ENCODE peak calls at places on chromosome 12, in nine cellular contexts. One of them, this sample, is unnamed.

GRCh38 chr12:60148109-60148508 is 552.3 kb downstream of the SLC16A7 start:
- DNase-seq in adipocyte: peak
- DNase-seq in brain microvascular endothelial cell: peak
- DNase-seq in non-pigmented ciliary epithelial cell: peak
- DNase-seq in hypothalamus: no peak
- DNase-seq in effector CD4-positive, alpha-beta T cell: no peak
- DNase-seq in activated CD4-positive, CD25-positive, alpha-beta regulatory T cell: no peak
- DNase-seq in stimulated activated CD4-positive, alpha-beta T cell treated with anti-CD3 and anti-CD28 coated beads, TNF-alpha, amount 100 ng/mL, for 4 hours: no peak
- DNase-seq in T-helper 9 cell: no peak
- DNase-seq in this sample: no peak

GRCh38 chr12:93740721-93741120 is 63.5 kb downstream of the CRADD start:
- DNase-seq in non-pigmented ciliary epithelial cell: no peak
- DNase-seq in effector CD4-positive, alpha-beta T cell: no peak
- DNase-seq in stimulated activated CD4-positive, alpha-beta T cell treated with anti-CD3 and anti-CD28 coated beads, TNF-alpha, amount 100 ng/mL, for 4 hours: no peak
- DNase-seq in hypothalamus: no peak
- DNase-seq in activated CD4-positive, CD25-positive, alpha-beta regulatory T cell: no peak
- DNase-seq in brain microvascular endothelial cell: no peak
- DNase-seq in T-helper 9 cell: no peak
- DNase-seq in adipocyte: no peak
- DNase-seq in this sample: no peak

GRCh38 chr12:42552822-42553221 is 36.7 kb downstream of the PRICKLE1 start:
- DNase-seq in hypothalamus: no peak
- DNase-seq in non-pigmented ciliary epithelial cell: no peak
- DNase-seq in adipocyte: no peak
- DNase-seq in stimulated activated CD4-positive, alpha-beta T cell treated with anti-CD3 and anti-CD28 coated beads, TNF-alpha, amount 100 ng/mL, for 4 hours: no peak
- DNase-seq in brain microvascular endothelial cell: no peak
- DNase-seq in activated CD4-positive, CD25-positive, alpha-beta regulatory T cell: no peak
- DNase-seq in T-helper 9 cell: no peak
- DNase-seq in effector CD4-positive, alpha-beta T cell: no peak
- DNase-seq in this sample: no peak

GRCh38 chr12:56839489-56840442 is 76.6 kb downstream of the HSD17B6 start:
- DNase-seq in non-pigmented ciliary epithelial cell: no peak
- DNase-seq in hypothalamus: no peak
- DNase-seq in stimulated activated CD4-positive, alpha-beta T cell treated with anti-CD3 and anti-CD28 coated beads, TNF-alpha, amount 100 ng/mL, for 4 hours: no peak
- DNase-seq in activated CD4-positive, CD25-positive, alpha-beta regulatory T cell: no peak
- DNase-seq in T-helper 9 cell: no peak
- DNase-seq in brain microvascular endothelial cell: no peak
- DNase-seq in adipocyte: peak
- DNase-seq in effector CD4-positive, alpha-beta T cell: no peak
- DNase-seq in this sample: peak

GRCh38 chr12:5945071-5946008 is at the start of gene ANO2:
- DNase-seq in activated CD4-positive, CD25-positive, alpha-beta regulatory T cell: no peak
- DNase-seq in T-helper 9 cell: no peak
- DNase-seq in adipocyte: peak
- DNase-seq in brain microvascular endothelial cell: no peak
- DNase-seq in stimulated activated CD4-positive, alpha-beta T cell treated with anti-CD3 and anti-CD28 coated beads, TNF-alpha, amount 100 ng/mL, for 4 hours: no peak
- DNase-seq in effector CD4-positive, alpha-beta T cell: no peak
- DNase-seq in non-pigmented ciliary epithelial cell: no peak
- DNase-seq in hypothalamus: no peak
- DNase-seq in this sample: no peak

GRCh38 chr12:84913151-84913550 is 552 bp upstream of the SLC6A15 start:
- DNase-seq in activated CD4-positive, CD25-positive, alpha-beta regulatory T cell: no peak
- DNase-seq in hypothalamus: no peak
- DNase-seq in T-helper 9 cell: no peak
- DNase-seq in adipocyte: peak
- DNase-seq in non-pigmented ciliary epithelial cell: no peak
- DNase-seq in stimulated activated CD4-positive, alpha-beta T cell treated with anti-CD3 and anti-CD28 coated beads, TNF-alpha, amount 100 ng/mL, for 4 hours: no peak
- DNase-seq in effector CD4-positive, alpha-beta T cell: no peak
- DNase-seq in brain microvascular endothelial cell: no peak
- DNase-seq in this sample: no peak

GRCh38 chr12:26097046-26097878 is 27.6 kb downstream of the BHLHE41 start:
- DNase-seq in effector CD4-positive, alpha-beta T cell: peak
- DNase-seq in T-helper 9 cell: peak
- DNase-seq in activated CD4-positive, CD25-positive, alpha-beta regulatory T cell: peak
- DNase-seq in stimulated activated CD4-positive, alpha-beta T cell treated with anti-CD3 and anti-CD28 coated beads, TNF-alpha, amount 100 ng/mL, for 4 hours: peak
- DNase-seq in hypothalamus: no peak
- DNase-seq in brain microvascular endothelial cell: peak
- DNase-seq in adipocyte: peak
- DNase-seq in non-pigmented ciliary epithelial cell: no peak
- DNase-seq in this sample: peak

GRCh38 chr12:82660541-82661325 is 26.0 kb upstream of the TMTC2 start:
- DNase-seq in hypothalamus: no peak
- DNase-seq in non-pigmented ciliary epithelial cell: no peak
- DNase-seq in adipocyte: no peak
- DNase-seq in brain microvascular endothelial cell: no peak
- DNase-seq in effector CD4-positive, alpha-beta T cell: no peak
- DNase-seq in activated CD4-positive, CD25-positive, alpha-beta regulatory T cell: no peak
- DNase-seq in T-helper 9 cell: no peak
- DNase-seq in stimulated activated CD4-positive, alpha-beta T cell treated with anti-CD3 and anti-CD28 coated beads, TNF-alpha, amount 100 ng/mL, for 4 hours: no peak
- DNase-seq in this sample: no peak

GRCh38 chr12:50590869-50591268 is 86.1 kb downstream of the DIP2B start:
- DNase-seq in effector CD4-positive, alpha-beta T cell: no peak
- DNase-seq in non-pigmented ciliary epithelial cell: no peak
- DNase-seq in adipocyte: no peak
- DNase-seq in activated CD4-positive, CD25-positive, alpha-beta regulatory T cell: no peak
- DNase-seq in stimulated activated CD4-positive, alpha-beta T cell treated with anti-CD3 and anti-CD28 coated beads, TNF-alpha, amount 100 ng/mL, for 4 hours: no peak
- DNase-seq in T-helper 9 cell: no peak
- DNase-seq in brain microvascular endothelial cell: no peak
- DNase-seq in hypothalamus: no peak
- DNase-seq in this sample: no peak

GRCh38 chr12:108833757-108834472 is 23.5 kb downstream of the SSH1 start:
- DNase-seq in stimulated activated CD4-positive, alpha-beta T cell treated with anti-CD3 and anti-CD28 coated beads, TNF-alpha, amount 100 ng/mL, for 4 hours: no peak
- DNase-seq in activated CD4-positive, CD25-positive, alpha-beta regulatory T cell: no peak
- DNase-seq in hypothalamus: no peak
- DNase-seq in non-pigmented ciliary epithelial cell: peak
- DNase-seq in adipocyte: peak
- DNase-seq in T-helper 9 cell: no peak
- DNase-seq in brain microvascular endothelial cell: peak
- DNase-seq in effector CD4-positive, alpha-beta T cell: no peak
- DNase-seq in this sample: no peak

GRCh38 chr12:53552346-53553327 is 45.4 kb upstream of the NPFF start:
- DNase-seq in stimulated activated CD4-positive, alpha-beta T cell treated with anti-CD3 and anti-CD28 coated beads, TNF-alpha, amount 100 ng/mL, for 4 hours: no peak
- DNase-seq in activated CD4-positive, CD25-positive, alpha-beta regulatory T cell: no peak
- DNase-seq in T-helper 9 cell: no peak
- DNase-seq in hypothalamus: no peak
- DNase-seq in effector CD4-positive, alpha-beta T cell: no peak
- DNase-seq in brain microvascular endothelial cell: no peak
- DNase-seq in adipocyte: no peak
- DNase-seq in non-pigmented ciliary epithelial cell: no peak
- DNase-seq in this sample: no peak

GRCh38 chr12:30729547-30729946 is 25.2 kb downstream of the CAPRIN2 start:
- DNase-seq in T-helper 9 cell: no peak
- DNase-seq in adipocyte: no peak
- DNase-seq in hypothalamus: no peak
- DNase-seq in non-pigmented ciliary epithelial cell: no peak
- DNase-seq in effector CD4-positive, alpha-beta T cell: no peak
- DNase-seq in brain microvascular endothelial cell: no peak
- DNase-seq in stimulated activated CD4-positive, alpha-beta T cell treated with anti-CD3 and anti-CD28 coated beads, TNF-alpha, amount 100 ng/mL, for 4 hours: no peak
- DNase-seq in activated CD4-positive, CD25-positive, alpha-beta regulatory T cell: no peak
- DNase-seq in this sample: no peak

GRCh38 chr12:77239617-77240016 is 174.2 kb upstream of the E2F7 start:
- DNase-seq in hypothalamus: no peak
- DNase-seq in stimulated activated CD4-positive, alpha-beta T cell treated with anti-CD3 and anti-CD28 coated beads, TNF-alpha, amount 100 ng/mL, for 4 hours: no peak
- DNase-seq in adipocyte: no peak
- DNase-seq in non-pigmented ciliary epithelial cell: no peak
- DNase-seq in brain microvascular endothelial cell: no peak
- DNase-seq in T-helper 9 cell: no peak
- DNase-seq in activated CD4-positive, CD25-positive, alpha-beta regulatory T cell: no peak
- DNase-seq in effector CD4-positive, alpha-beta T cell: no peak
- DNase-seq in this sample: no peak

GRCh38 chr12:82366182-82366581 is 7.9 kb downstream of the METTL25 start:
- DNase-seq in stimulated activated CD4-positive, alpha-beta T cell treated with anti-CD3 and anti-CD28 coated beads, TNF-alpha, amount 100 ng/mL, for 4 hours: no peak
- DNase-seq in effector CD4-positive, alpha-beta T cell: no peak
- DNase-seq in hypothalamus: no peak
- DNase-seq in brain microvascular endothelial cell: peak
- DNase-seq in activated CD4-positive, CD25-positive, alpha-beta regulatory T cell: no peak
- DNase-seq in non-pigmented ciliary epithelial cell: no peak
- DNase-seq in adipocyte: peak
- DNase-seq in T-helper 9 cell: no peak
- DNase-seq in this sample: no peak

GRCh38 chr12:84983289-84983688 is 52.8 kb downstream of the TSPAN19 start:
- DNase-seq in non-pigmented ciliary epithelial cell: no peak
- DNase-seq in stimulated activated CD4-positive, alpha-beta T cell treated with anti-CD3 and anti-CD28 coated beads, TNF-alpha, amount 100 ng/mL, for 4 hours: no peak
- DNase-seq in hypothalamus: no peak
- DNase-seq in activated CD4-positive, CD25-positive, alpha-beta regulatory T cell: no peak
- DNase-seq in effector CD4-positive, alpha-beta T cell: no peak
- DNase-seq in brain microvascular endothelial cell: no peak
- DNase-seq in adipocyte: no peak
- DNase-seq in T-helper 9 cell: no peak
- DNase-seq in this sample: no peak

GRCh38 chr12:27751386-27752047 is 28.5 kb upstream of the KLHL42 start:
- DNase-seq in non-pigmented ciliary epithelial cell: no peak
- DNase-seq in stimulated activated CD4-positive, alpha-beta T cell treated with anti-CD3 and anti-CD28 coated beads, TNF-alpha, amount 100 ng/mL, for 4 hours: no peak
- DNase-seq in brain microvascular endothelial cell: no peak
- DNase-seq in activated CD4-positive, CD25-positive, alpha-beta regulatory T cell: no peak
- DNase-seq in adipocyte: no peak
- DNase-seq in effector CD4-positive, alpha-beta T cell: no peak
- DNase-seq in hypothalamus: no peak
- DNase-seq in T-helper 9 cell: no peak
- DNase-seq in this sample: no peak

GRCh38 chr12:95815635-95816212 is 25.2 kb upstream of the NTN4 start:
- DNase-seq in hypothalamus: no peak
- DNase-seq in brain microvascular endothelial cell: no peak
- DNase-seq in effector CD4-positive, alpha-beta T cell: no peak
- DNase-seq in adipocyte: peak
- DNase-seq in T-helper 9 cell: no peak
- DNase-seq in non-pigmented ciliary epithelial cell: no peak
- DNase-seq in stimulated activated CD4-positive, alpha-beta T cell treated with anti-CD3 and anti-CD28 coated beads, TNF-alpha, amount 100 ng/mL, for 4 hours: no peak
- DNase-seq in activated CD4-positive, CD25-positive, alpha-beta regulatory T cell: no peak
- DNase-seq in this sample: no peak

GRCh38 chr12:80716711-80717469 is at the start of gene MYF5:
- DNase-seq in non-pigmented ciliary epithelial cell: no peak
- DNase-seq in activated CD4-positive, CD25-positive, alpha-beta regulatory T cell: no peak
- DNase-seq in hypothalamus: no peak
- DNase-seq in stimulated activated CD4-positive, alpha-beta T cell treated with anti-CD3 and anti-CD28 coated beads, TNF-alpha, amount 100 ng/mL, for 4 hours: no peak
- DNase-seq in T-helper 9 cell: no peak
- DNase-seq in effector CD4-positive, alpha-beta T cell: no peak
- DNase-seq in adipocyte: no peak
- DNase-seq in brain microvascular endothelial cell: no peak
- DNase-seq in this sample: no peak

GRCh38 chr12:96623818-96624217 is 134.4 kb downstream of the CFAP54 start:
- DNase-seq in adipocyte: no peak
- DNase-seq in activated CD4-positive, CD25-positive, alpha-beta regulatory T cell: no peak
- DNase-seq in effector CD4-positive, alpha-beta T cell: no peak
- DNase-seq in non-pigmented ciliary epithelial cell: no peak
- DNase-seq in stimulated activated CD4-positive, alpha-beta T cell treated with anti-CD3 and anti-CD28 coated beads, TNF-alpha, amount 100 ng/mL, for 4 hours: no peak
- DNase-seq in brain microvascular endothelial cell: no peak
- DNase-seq in hypothalamus: no peak
- DNase-seq in T-helper 9 cell: no peak
- DNase-seq in this sample: no peak

GRCh38 chr12:52195065-52195730 is 3.4 kb upstream of the KRT80 start:
- DNase-seq in non-pigmented ciliary epithelial cell: no peak
- DNase-seq in activated CD4-positive, CD25-positive, alpha-beta regulatory T cell: no peak
- DNase-seq in T-helper 9 cell: no peak
- DNase-seq in stimulated activated CD4-positive, alpha-beta T cell treated with anti-CD3 and anti-CD28 coated beads, TNF-alpha, amount 100 ng/mL, for 4 hours: no peak
- DNase-seq in hypothalamus: no peak
- DNase-seq in effector CD4-positive, alpha-beta T cell: no peak
- DNase-seq in adipocyte: no peak
- DNase-seq in brain microvascular endothelial cell: no peak
- DNase-seq in this sample: no peak

GRCh38 chr12:66014818-66015217 is 115.7 kb downstream of the LLPH start:
- DNase-seq in brain microvascular endothelial cell: no peak
- DNase-seq in effector CD4-positive, alpha-beta T cell: no peak
- DNase-seq in T-helper 9 cell: no peak
- DNase-seq in stimulated activated CD4-positive, alpha-beta T cell treated with anti-CD3 and anti-CD28 coated beads, TNF-alpha, amount 100 ng/mL, for 4 hours: no peak
- DNase-seq in hypothalamus: no peak
- DNase-seq in activated CD4-positive, CD25-positive, alpha-beta regulatory T cell: no peak
- DNase-seq in non-pigmented ciliary epithelial cell: no peak
- DNase-seq in adipocyte: peak
- DNase-seq in this sample: no peak

GRCh38 chr12:89162704-89163261 is 189.5 kb downstream of the DUSP6 start:
- DNase-seq in brain microvascular endothelial cell: peak
- DNase-seq in non-pigmented ciliary epithelial cell: peak
- DNase-seq in stimulated activated CD4-positive, alpha-beta T cell treated with anti-CD3 and anti-CD28 coated beads, TNF-alpha, amount 100 ng/mL, for 4 hours: peak
- DNase-seq in adipocyte: peak
- DNase-seq in effector CD4-positive, alpha-beta T cell: no peak
- DNase-seq in T-helper 9 cell: no peak
- DNase-seq in activated CD4-positive, CD25-positive, alpha-beta regulatory T cell: no peak
- DNase-seq in hypothalamus: no peak
- DNase-seq in this sample: no peak

GRCh38 chr12:101664961-101665360 is 32.5 kb upstream of the CHPT1 start:
- DNase-seq in effector CD4-positive, alpha-beta T cell: no peak
- DNase-seq in brain microvascular endothelial cell: no peak
- DNase-seq in adipocyte: no peak
- DNase-seq in stimulated activated CD4-positive, alpha-beta T cell treated with anti-CD3 and anti-CD28 coated beads, TNF-alpha, amount 100 ng/mL, for 4 hours: no peak
- DNase-seq in T-helper 9 cell: no peak
- DNase-seq in activated CD4-positive, CD25-positive, alpha-beta regulatory T cell: no peak
- DNase-seq in hypothalamus: no peak
- DNase-seq in non-pigmented ciliary epithelial cell: no peak
- DNase-seq in this sample: no peak